ENCODE peak calls at places on chromosomes 7 and 10, in four cellular contexts. One of them, this sample, is unnamed.
A peak's percentile ranks its signal among the peaks of the same experiment; 100 is the strongest.

GRCh38 chr10:43219848-43220247 is 47.0 kb downstream of the RASGEF1A start:
- DNase-seq in left ventricle myocardium superior: peak; percentile 16
- DNase-seq in EH: no peak
- DNase-seq in astrocyte of the spinal cord: no peak
- DNase-seq in this sample: no peak

GRCh38 chr10:72261323-72262018 is 12.3 kb upstream of the DDIT4 start:
- DNase-seq in EH: no peak
- DNase-seq in left ventricle myocardium superior: no peak
- DNase-seq in astrocyte of the spinal cord: peak; percentile 17
- DNase-seq in this sample: peak; percentile 31

GRCh38 chr10:126216221-126216701 is 172.0 kb downstream of the ADAM12 start:
- DNase-seq in left ventricle myocardium superior: no peak
- DNase-seq in astrocyte of the spinal cord: peak; percentile 60
- DNase-seq in EH: peak; percentile 68
- DNase-seq in this sample: no peak

GRCh38 chr10:127424594-127425264 is 124.4 kb upstream of the NPS start:
- DNase-seq in EH: peak; percentile 69
- DNase-seq in left ventricle myocardium superior: peak; percentile 60
- DNase-seq in astrocyte of the spinal cord: no peak
- DNase-seq in this sample: peak; percentile 77

GRCh38 chr10:52956451-52956850 is 183.9 kb upstream of the MBL2 start:
- DNase-seq in astrocyte of the spinal cord: no peak
- DNase-seq in left ventricle myocardium superior: no peak
- DNase-seq in EH: no peak
- DNase-seq in this sample: no peak

GRCh38 chr10:51895209-51895608 is 195.8 kb upstream of the CSTF2T start:
- DNase-seq in left ventricle myocardium superior: peak; percentile 49
- DNase-seq in astrocyte of the spinal cord: peak; percentile 15
- DNase-seq in EH: peak; percentile 80
- DNase-seq in this sample: peak; percentile 26

GRCh38 chr7:145313601-145314000 is 477.7 kb upstream of the TPK1 start:
- DNase-seq in left ventricle myocardium superior: no peak
- DNase-seq in EH: no peak
- DNase-seq in astrocyte of the spinal cord: no peak
- DNase-seq in this sample: no peak

GRCh38 chr7:53642361-53642760 is 606.9 kb downstream of the POM121L12 start:
- DNase-seq in EH: no peak
- DNase-seq in astrocyte of the spinal cord: peak; percentile 11
- DNase-seq in left ventricle myocardium superior: no peak
- DNase-seq in this sample: no peak

GRCh38 chr10:32692174-32692573 is 246.2 kb downstream of the CCDC7 start:
- DNase-seq in EH: peak; percentile 74
- DNase-seq in left ventricle myocardium superior: no peak
- DNase-seq in astrocyte of the spinal cord: peak; percentile 96
- DNase-seq in this sample: peak; percentile 97

GRCh38 chr7:73451780-73452398 is 18.3 kb downstream of the FZD9 start:
- DNase-seq in EH: peak; percentile 67
- DNase-seq in left ventricle myocardium superior: no peak
- DNase-seq in astrocyte of the spinal cord: peak; percentile 58
- DNase-seq in this sample: peak; percentile 64

GRCh38 chr10:5960070-5960972 is 17.0 kb downstream of the IL15RA start:
- DNase-seq in EH: peak; percentile 56
- DNase-seq in left ventricle myocardium superior: peak; percentile 18
- DNase-seq in astrocyte of the spinal cord: peak; percentile 15
- DNase-seq in this sample: no peak

GRCh38 chr10:43045631-43046287 is 31.1 kb upstream of the RET start:
- DNase-seq in astrocyte of the spinal cord: no peak
- DNase-seq in left ventricle myocardium superior: peak; percentile 11
- DNase-seq in EH: no peak
- DNase-seq in this sample: no peak

GRCh38 chr10:30059209-30060107 is at the start of gene JCAD:
- DNase-seq in astrocyte of the spinal cord: no peak
- DNase-seq in left ventricle myocardium superior: peak; percentile 90
- DNase-seq in EH: peak; percentile 71
- DNase-seq in this sample: peak; percentile 46

GRCh38 chr10:124168991-124169826 is 75.8 kb upstream of the CHST15 start:
- DNase-seq in astrocyte of the spinal cord: no peak
- DNase-seq in EH: no peak
- DNase-seq in left ventricle myocardium superior: no peak
- DNase-seq in this sample: no peak

GRCh38 chr7:74722045-74722603 is 51.7 kb upstream of the NCF1 start:
- DNase-seq in EH: no peak
- DNase-seq in astrocyte of the spinal cord: no peak
- DNase-seq in left ventricle myocardium superior: no peak
- DNase-seq in this sample: no peak

This sample was measured in LHCN-M2.